ENCODE peak calls at places on chromosomes 11 and 22, in four cellular contexts. One of them, this sample, is unnamed.
A peak's percentile ranks its signal among the peaks of the same experiment; 100 is the strongest.

GRCh38 chr11:75632450-75632849 is 36.4 kb downstream of the MAP6 start:
- DNase-seq in K562: peak; percentile 13
- DNase-seq in GM12878: no peak
- DNase-seq in HepG2: no peak
- DNase-seq in this sample: no peak

GRCh38 chr11:17012712-17013547 is 1.3 kb downstream of the PLEKHA7 start:
- DNase-seq in K562: no peak
- DNase-seq in GM12878: no peak
- DNase-seq in HepG2: peak; percentile 95
- DNase-seq in this sample: no peak

GRCh38 chr11:57353024-57353423 is 14.9 kb downstream of the P2RX3 start:
- DNase-seq in K562: peak; percentile 53
- DNase-seq in GM12878: no peak
- DNase-seq in HepG2: no peak
- DNase-seq in this sample: no peak

GRCh38 chr11:45736424-45736823 is 68.5 kb upstream of the SLC35C1 start:
- DNase-seq in K562: peak; percentile 8
- DNase-seq in GM12878: no peak
- DNase-seq in HepG2: peak; percentile 63
- DNase-seq in this sample: no peak

GRCh38 chr22:29214232-29214631 is 8.5 kb downstream of the EMID1 start:
- DNase-seq in K562: no peak
- DNase-seq in GM12878: no peak
- DNase-seq in HepG2: no peak
- DNase-seq in this sample: no peak

GRCh38 chr11:19519912-19520641 is 192.6 kb upstream of the NAV2 start:
- DNase-seq in K562: no peak
- DNase-seq in GM12878: no peak
- DNase-seq in HepG2: no peak
- DNase-seq in this sample: peak; percentile 68

GRCh38 chr22:36350751-36351594 is 36.8 kb downstream of the MYH9 start:
- DNase-seq in K562: no peak
- DNase-seq in GM12878: no peak
- DNase-seq in HepG2: peak; percentile 91
- DNase-seq in this sample: no peak

GRCh38 chr11:23539556-23539955 is 679.3 kb upstream of the CCDC179 start:
- DNase-seq in K562: no peak
- DNase-seq in GM12878: no peak
- DNase-seq in HepG2: no peak
- DNase-seq in this sample: no peak

GRCh38 chr11:118263694-118264567 is at the start of gene MPZL2:
- DNase-seq in K562: no peak
- DNase-seq in GM12878: no peak
- DNase-seq in HepG2: peak; percentile 81
- DNase-seq in this sample: no peak

GRCh38 chr11:17972987-17973386 is 39.9 kb downstream of the SERGEF start:
- DNase-seq in K562: peak; percentile 50
- DNase-seq in GM12878: no peak
- DNase-seq in HepG2: peak; percentile 23
- DNase-seq in this sample: peak; percentile 74

DNA sequence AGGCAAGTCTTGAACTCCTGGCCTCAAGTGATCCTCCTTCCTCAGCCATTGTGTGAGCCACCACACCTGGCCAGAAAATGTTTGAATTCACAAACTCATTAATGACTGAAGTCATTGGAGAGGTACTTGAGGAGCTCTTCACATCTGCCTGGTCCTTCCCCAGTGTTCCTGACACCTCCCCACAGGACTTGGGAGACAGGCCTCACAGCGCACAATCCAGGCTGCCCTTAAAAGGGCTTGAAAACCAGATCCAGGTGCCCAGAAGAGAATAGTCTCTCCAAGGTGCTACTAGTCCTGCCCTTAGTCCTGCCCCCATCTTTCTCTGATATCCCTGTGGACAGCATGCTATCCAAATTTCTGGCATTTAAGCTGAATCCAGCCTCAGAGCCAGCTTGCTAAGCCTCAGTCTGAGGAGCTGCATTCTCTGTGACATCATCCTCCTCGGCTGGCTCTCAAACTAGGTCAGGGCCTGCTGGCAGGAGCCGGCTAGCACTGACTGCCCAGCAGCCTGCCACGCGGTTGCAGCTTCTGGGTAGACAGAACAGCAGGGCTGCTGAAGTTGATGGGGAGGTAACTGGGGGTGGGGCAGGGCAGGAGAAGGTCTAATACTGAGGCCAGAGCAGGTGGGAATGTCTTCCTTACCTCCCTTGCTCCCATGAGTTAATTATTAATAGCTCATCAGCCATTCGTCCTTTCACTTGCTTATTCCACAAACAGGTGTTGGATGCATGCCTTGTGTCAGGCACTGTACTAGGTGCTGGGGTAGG is 35.3 kb upstream of the NECTIN1 start:
- DNase-seq in K562: no peak
- DNase-seq in GM12878: no peak
- DNase-seq in HepG2: no peak
- DNase-seq in this sample: no peak
- TF ChIP-seq FOXK2 in K562: no peak
- TF ChIP-seq FOXK2 in GM12878: no peak
- TF ChIP-seq FOXK2 in HepG2: no peak
- TF ChIP-seq FOXK2 in this sample: no peak

GRCh38 chr11:62498492-62499286 is 47.9 kb downstream of the AHNAK start:
- DNase-seq in K562: no peak
- DNase-seq in GM12878: no peak
- DNase-seq in HepG2: peak; percentile 56
- DNase-seq in this sample: no peak

GRCh38 chr11:62504158-62504973 is 42.2 kb downstream of the AHNAK start:
- DNase-seq in K562: no peak
- DNase-seq in GM12878: no peak
- DNase-seq in HepG2: no peak
- DNase-seq in this sample: no peak

GRCh38 chr11:62500066-62501035 is 46.3 kb downstream of the AHNAK start:
- DNase-seq in K562: peak; percentile 66
- DNase-seq in GM12878: no peak
- DNase-seq in HepG2: no peak
- DNase-seq in this sample: no peak

GRCh38 chr11:62502030-62502730 is 44.4 kb downstream of the AHNAK start:
- DNase-seq in K562: no peak
- DNase-seq in GM12878: no peak
- DNase-seq in HepG2: no peak
- DNase-seq in this sample: no peak

GRCh38 chr11:62501432-62501891 is 45.1 kb downstream of the AHNAK start:
- DNase-seq in K562: peak; percentile 30
- DNase-seq in GM12878: no peak
- DNase-seq in HepG2: peak; percentile 72
- DNase-seq in this sample: no peak
- TF ChIP-seq FOXM1 in K562: no peak
- TF ChIP-seq FOXM1 in GM12878: no peak
- TF ChIP-seq FOXM1 in HepG2: no peak
- TF ChIP-seq FOXM1 in this sample: no peak

DNA sequence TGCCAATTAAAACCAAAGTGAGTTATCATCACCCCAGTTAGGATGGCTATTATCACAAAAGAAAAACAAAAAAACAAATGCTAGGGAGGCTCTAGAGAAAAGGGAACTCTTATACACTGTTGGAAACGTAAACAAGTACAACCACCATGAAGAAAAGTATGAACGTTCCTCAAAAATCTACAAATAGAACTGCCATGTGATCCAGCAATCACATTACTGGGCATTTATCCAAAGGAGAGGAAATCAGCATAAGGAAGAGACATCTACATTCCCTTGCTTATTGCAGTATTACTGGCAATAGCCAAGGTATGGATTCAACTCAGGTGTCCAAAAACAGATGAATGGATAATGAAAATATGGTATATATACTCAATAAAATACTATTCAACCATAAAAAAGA is 1145.1 kb downstream of the LRRC4C start:
- DNase-seq in K562: no peak
- DNase-seq in GM12878: no peak
- DNase-seq in HepG2: no peak
- DNase-seq in this sample: no peak
- TF ChIP-seq FOXK2 in K562: no peak
- TF ChIP-seq FOXK2 in GM12878: no peak
- TF ChIP-seq FOXK2 in HepG2: no peak
- TF ChIP-seq FOXK2 in this sample: no peak

DNA sequence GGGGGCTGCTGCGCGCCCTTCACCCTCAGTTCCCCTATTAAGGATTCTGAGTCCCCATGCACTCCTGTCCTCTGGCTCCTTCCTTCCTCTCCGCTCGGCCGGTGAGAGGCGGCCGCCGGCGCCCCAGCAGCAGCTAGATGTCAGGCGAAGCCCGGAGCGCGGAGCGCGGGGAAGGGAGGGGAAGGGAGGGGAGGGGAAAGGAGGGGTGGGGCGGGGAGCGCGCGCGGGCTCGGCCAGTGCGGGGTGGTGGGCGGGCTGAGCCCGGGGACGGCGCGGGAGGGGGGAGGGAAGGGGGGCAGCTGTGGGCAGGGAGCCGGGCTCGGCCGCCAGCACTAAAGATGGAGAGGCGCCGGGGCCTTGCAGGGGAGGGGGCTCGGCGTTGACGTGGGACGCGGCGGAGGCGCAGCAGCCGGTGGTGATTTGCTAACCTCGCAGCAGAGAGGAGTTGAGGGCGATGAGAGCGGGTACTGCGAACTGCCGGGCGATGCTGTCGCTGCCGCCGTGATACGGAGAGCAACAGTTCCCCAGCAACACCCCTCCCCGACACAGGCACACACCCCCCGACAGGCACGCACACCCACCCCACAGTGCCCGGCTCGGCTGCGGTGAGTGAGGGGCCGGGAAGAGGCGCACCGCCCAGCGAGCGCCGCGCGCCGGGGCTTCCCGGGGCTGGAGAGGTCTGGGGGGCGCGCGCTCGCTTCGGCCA is at the start of gene ZBTB16:
- DNase-seq in K562: peak; percentile 21
- DNase-seq in GM12878: no peak
- DNase-seq in HepG2: no peak
- DNase-seq in this sample: peak; percentile 79
- TF ChIP-seq FOXM1 in K562: no peak
- TF ChIP-seq FOXM1 in GM12878: no peak
- TF ChIP-seq FOXM1 in HepG2: no peak
- TF ChIP-seq FOXM1 in this sample: no peak

DNA sequence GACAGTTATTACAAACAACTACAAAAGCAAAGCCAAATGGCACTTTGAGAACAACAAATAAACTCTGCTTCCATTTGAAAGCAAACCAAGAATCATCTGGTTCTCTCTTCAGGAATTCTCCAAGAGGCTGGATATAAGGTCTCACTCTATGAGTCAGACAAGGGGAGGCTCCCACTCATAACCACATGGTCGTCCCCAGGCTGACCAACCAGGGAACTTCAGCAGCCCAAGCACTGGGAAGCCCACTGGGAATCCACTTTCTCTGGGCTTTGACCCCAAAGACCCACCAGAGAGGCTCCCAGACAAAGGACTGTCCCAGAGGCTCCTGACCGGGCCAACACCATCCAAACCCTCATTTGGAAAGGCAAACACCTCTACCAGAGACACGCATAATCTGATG is 35.3 kb downstream of the DGCR2 start:
- DNase-seq in K562: peak; percentile 41
- DNase-seq in GM12878: no peak
- DNase-seq in HepG2: no peak
- DNase-seq in this sample: no peak
- TF ChIP-seq FOXK2 in K562: no peak
- TF ChIP-seq FOXK2 in GM12878: no peak
- TF ChIP-seq FOXK2 in HepG2: no peak
- TF ChIP-seq FOXK2 in this sample: no peak

GRCh38 chr22:26970809-26971394 is 313.5 kb downstream of the MIAT start:
- DNase-seq in K562: no peak
- DNase-seq in GM12878: no peak
- DNase-seq in HepG2: no peak
- DNase-seq in this sample: no peak
- TF ChIP-seq FOXM1 in K562: no peak
- TF ChIP-seq FOXM1 in GM12878: no peak
- TF ChIP-seq FOXM1 in HepG2: no peak
- TF ChIP-seq FOXM1 in this sample: no peak

GRCh38 chr11:115051938-115052590 is 373.7 kb downstream of the NXPE2 start:
- DNase-seq in K562: no peak
- DNase-seq in GM12878: no peak
- DNase-seq in HepG2: no peak
- DNase-seq in this sample: no peak

GRCh38 chr11:115060840-115061239 is 382.5 kb downstream of the NXPE2 start:
- DNase-seq in K562: no peak
- DNase-seq in GM12878: no peak
- DNase-seq in HepG2: no peak
- DNase-seq in this sample: no peak

GRCh38 chr11:115056514-115056913 is 378.2 kb downstream of the NXPE2 start:
- DNase-seq in K562: no peak
- DNase-seq in GM12878: no peak
- DNase-seq in HepG2: no peak
- DNase-seq in this sample: no peak

GRCh38 chr11:115052601-115053000 is 374.3 kb downstream of the NXPE2 start:
- DNase-seq in K562: no peak
- DNase-seq in GM12878: no peak
- DNase-seq in HepG2: no peak
- DNase-seq in this sample: no peak

DNA sequence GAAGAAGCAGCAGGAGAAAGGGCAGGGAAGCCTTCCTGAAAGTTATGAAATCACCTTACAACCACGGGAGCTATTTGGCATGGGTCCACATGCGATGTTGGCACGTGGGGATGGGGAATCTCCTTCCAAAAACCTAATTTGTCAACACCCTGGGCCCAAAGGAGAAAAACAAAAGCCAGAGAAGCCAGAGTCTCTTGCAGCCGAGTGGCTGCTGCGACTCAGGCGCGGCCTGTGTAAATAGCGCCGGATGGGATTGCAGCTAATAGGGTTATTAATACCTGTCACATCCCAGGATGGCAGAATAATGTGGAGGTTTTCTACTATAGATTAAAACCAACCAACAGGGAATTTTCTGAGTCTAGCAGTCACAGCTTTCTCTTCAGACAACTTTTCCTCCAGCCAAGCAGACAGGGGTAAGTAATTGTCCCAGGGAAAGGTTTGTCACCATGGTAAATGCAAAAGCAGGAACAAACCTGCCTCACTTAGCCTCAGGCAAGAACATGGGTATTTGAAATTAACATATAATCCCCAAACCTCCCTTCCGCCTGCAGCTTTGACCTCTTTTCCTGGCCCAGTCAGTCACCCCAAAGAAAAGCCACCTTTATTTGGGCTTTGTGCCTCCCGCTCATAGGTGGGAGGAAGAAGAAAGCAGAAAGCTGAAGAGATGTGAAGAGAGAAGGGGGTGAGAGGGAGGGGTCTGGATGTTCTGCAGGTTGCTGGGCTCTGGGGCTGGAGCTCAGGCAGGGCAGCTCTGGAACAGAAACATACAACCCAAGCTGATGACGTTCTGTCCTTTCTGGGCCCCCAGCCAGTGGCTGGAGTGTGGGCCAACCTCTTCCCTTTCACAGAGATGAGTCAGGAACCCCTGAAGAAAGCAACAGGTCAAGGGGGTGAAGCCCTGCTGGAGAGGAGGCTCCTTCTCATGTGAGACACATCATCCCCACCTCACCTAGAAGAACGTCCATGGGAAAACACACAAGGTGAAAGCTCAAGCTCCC is 376.5 kb downstream of the NXPE2 start:
- DNase-seq in K562: no peak
- DNase-seq in GM12878: no peak
- DNase-seq in HepG2: no peak
- DNase-seq in this sample: no peak
- TF ChIP-seq FOXK2 in K562: no peak
- TF ChIP-seq FOXK2 in GM12878: no peak
- TF ChIP-seq FOXK2 in HepG2: no peak
- TF ChIP-seq FOXK2 in this sample: no peak